ENCODE peak calls at places on chromosomes 6 and 20, in five cellular contexts. D is fibroblast of lung; B is CD4-positive, alpha-beta T cell; M is stomach; O is RWPE1. R is an unnamed sample.

GRCh38 chr20:63519765-63520593 is 586 bp upstream of the PPDPF start:
- DNase-seq in M (no peak), D (peak), B (peak), O (peak), R (peak)

GRCh38 chr6:145071836-145072235 is 663.5 kb downstream of the EPM2A start:
- DNase-seq in M (no peak), O (peak), B (no peak), D (peak), R (no peak)

GRCh38 chr6:45461486-45461885 is 83.8 kb upstream of the SUPT3H start:
- DNase-seq in D (no peak), M (no peak), B (no peak), O (no peak), R (no peak)

GRCh38 chr6:52123234-52123633 is 35.8 kb upstream of the PKHD1 start:
- DNase-seq in B (no peak), D (no peak), O (no peak), M (no peak), R (no peak)

GRCh38 chr6:101683884-101684283 is 290.4 kb downstream of the GRIK2 start:
- DNase-seq in D (no peak), B (no peak), O (no peak), M (no peak), R (no peak)

GRCh38 chr20:26209171-26209941 is 512.7 kb upstream of the ZNF337 start:
- DNase-seq in B (no peak), M (no peak), O (no peak), D (no peak), R (no peak)

GRCh38 chr20:536426-537012 is 7.1 kb downstream of the CSNK2A1 start:
- DNase-seq in B (no peak), O (no peak), D (no peak), M (no peak), R (no peak)

GRCh38 chr6:42088101-42088591 is 37.8 kb downstream of the TAF8 start:
- DNase-seq in O (peak), D (peak), B (no peak), M (no peak), R (no peak)

GRCh38 chr6:12801141-12801540 is 84.6 kb downstream of the PHACTR1 start:
- DNase-seq in O (peak), D (no peak), M (no peak), B (no peak), R (no peak)

DNA sequence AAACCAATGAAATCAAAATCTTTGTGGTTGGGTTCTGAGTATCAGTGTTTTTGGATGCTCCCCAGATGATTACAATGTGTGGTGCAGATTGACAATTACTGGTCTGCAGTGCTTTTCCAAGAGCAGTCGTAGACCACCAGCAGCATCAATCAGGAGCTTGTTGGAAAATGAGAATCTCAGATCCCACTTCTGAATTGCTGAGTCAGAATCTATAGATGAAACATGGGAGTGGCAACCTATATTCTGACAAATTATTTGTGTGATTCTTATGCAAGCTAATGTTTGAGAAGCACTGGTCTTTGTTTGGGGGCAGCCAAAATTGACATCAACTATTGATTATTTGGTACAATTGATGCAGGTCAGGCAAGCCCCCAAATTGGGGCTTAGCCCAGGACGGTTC is 539.9 kb upstream of the BTBD3 start:
- DNase-seq in M (no peak), B (no peak), O (no peak), D (no peak), R (no peak)
- H3K27ac ChIP-seq in M (no peak), B (no peak), O (no peak), D (no peak), R (no peak)

DNA sequence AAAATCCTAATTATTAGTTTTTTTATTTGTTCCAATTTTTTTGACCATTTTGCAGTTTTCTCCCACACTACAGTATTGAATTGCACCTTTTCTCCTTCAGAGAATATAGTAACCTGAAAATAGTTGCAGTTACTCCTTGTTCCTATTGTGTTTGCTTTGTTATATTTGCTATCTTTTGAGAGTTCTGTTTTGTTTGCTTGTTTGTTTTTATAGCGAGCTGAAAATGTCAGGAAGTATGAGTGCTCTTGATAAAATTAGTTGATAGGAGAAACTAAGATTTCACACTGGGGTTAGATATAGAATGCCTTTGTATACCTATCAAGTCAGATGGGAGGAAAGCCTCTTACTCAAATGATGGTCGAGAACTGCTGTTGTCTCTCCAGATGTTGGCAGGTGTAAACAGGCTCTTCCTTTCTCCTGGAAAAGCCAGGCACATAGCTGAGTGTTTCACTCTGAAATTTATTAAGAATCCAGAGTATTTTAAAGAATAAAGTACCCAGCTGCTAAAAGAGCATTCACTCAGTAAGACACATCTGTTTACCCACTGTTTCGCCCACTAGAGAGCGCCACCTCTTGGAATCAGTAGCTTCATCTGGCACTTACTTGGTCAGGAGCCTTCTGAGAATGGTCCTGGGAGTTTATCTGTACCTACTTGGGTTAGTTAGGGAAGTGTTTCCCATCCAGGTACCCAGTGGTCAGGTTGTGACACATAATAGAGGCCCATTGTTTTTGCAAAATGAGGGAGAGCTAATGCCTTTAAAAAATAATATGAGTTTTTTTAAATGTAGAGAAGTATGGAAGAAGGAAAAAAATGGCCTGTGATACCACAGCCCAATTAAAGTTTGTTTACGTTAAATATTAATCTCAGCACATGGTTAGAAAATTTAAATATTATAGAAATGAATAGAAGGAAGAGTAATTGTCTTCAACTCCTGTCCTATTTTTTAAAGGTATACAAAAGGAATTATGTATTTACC is 11.2 kb downstream of the NT5DC1 start:
- DNase-seq in B (no peak), M (peak), D (peak), O (no peak), R (peak)
- TF ChIP-seq CTCF in B (peak), M (no peak), D (peak), O (peak), R (peak)

DNA sequence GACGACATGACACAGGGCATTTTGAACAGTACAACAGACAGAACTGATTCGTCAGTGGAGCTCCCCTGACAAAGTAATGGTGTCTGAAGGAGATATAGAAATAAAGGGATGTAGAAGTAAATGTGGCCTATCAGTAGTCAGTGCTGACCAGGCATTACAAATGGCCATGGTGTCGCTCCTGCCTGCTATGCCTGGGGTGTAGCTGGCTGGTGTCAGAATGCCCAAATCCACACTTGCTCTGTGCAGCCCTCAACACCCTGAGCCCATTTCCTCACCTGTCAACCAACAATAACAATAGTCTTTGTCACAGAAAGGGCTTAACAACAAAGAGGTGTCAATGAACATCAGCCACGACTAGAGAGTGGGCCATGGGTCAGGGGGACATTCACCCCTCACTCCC is 53.2 kb downstream of the MAP3K5 start:
- DNase-seq in B (no peak), M (no peak), D (no peak), O (no peak), R (no peak)
- H3K27ac ChIP-seq in B (no peak), M (peak), D (peak), O (no peak), R (no peak)

DNA sequence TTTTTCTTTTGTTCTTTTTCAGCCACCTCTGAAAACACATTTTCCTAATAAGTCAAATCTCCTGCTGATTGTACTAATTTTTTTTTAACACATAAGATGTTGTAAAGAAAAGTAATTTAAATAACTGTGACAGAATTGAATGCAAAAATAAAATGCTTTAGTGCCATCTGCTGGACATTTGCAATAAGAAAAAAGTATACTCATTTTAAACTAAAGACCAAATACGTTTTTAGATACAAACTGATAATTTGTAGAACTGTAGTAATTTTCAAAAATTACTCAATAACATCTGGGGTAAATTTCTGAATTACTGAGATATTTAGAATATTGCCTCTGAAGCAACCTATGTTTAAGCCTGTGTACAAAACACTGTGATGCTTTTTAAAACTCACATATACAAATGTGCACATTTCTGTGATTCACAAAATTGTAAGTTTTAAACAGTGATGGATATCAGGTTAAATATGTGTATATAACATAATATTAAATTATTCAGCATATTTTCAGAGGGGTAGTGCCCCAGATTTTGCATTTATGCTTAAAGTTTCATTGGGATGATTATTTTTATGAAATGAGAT is 198.7 kb downstream of the RIMS1 start:
- DNase-seq in M (no peak), B (no peak), O (no peak), D (peak), R (no peak)
- TF ChIP-seq CTCF in M (no peak), B (no peak), O (peak), D (no peak), R (no peak)

GRCh38 chr20:62241501-62241900 is 3.2 kb downstream of the OSBPL2 start:
- DNase-seq in D (no peak), B (no peak), M (peak), O (peak), R (no peak)

GRCh38 chr20:62242196-62242595 is 3.9 kb downstream of the OSBPL2 start:
- DNase-seq in M (no peak), D (no peak), B (no peak), O (no peak), R (no peak)

GRCh38 chr20:62239278-62239879 is 1.1 kb downstream of the OSBPL2 start:
- DNase-seq in B (no peak), M (no peak), D (no peak), O (peak), R (no peak)

GRCh38 chr20:62238569-62239277 is 402 bp downstream of the OSBPL2 start:
- DNase-seq in B (no peak), M (peak), D (peak), O (peak), R (no peak)

GRCh38 chr20:62240015-62240685 is 1.8 kb downstream of the OSBPL2 start:
- DNase-seq in O (no peak), B (no peak), D (no peak), M (no peak), R (no peak)
- H3K27ac ChIP-seq in O (peak), B (no peak), D (no peak), M (peak), R (no peak)

R was measured in CD8-positive, alpha-beta T cell.